ENCODE peak calls at places on chromosome 2, in five cellular contexts. G, S, U, C and J are unnamed samples.

GRCh38 chr2:70504750-70505149 is 48.9 kb downstream of the TGFA start:
- DNase-seq in G (no peak), S (no peak), U (no peak), C (no peak), J (no peak)

GRCh38 chr2:235270951-235271350 is 222.9 kb upstream of the AGAP1 start:
- DNase-seq in G (peak), S (no peak), U (peak), C (peak), J (peak)

GRCh38 chr2:98704499-98705332 is 26.2 kb downstream of the MGAT4A start:
- DNase-seq in G (no peak), S (no peak), U (no peak), C (no peak), J (no peak)

GRCh38 chr2:88818381-88818780 is 126.9 kb downstream of the RPIA start:
- DNase-seq in G (no peak), S (no peak), U (no peak), C (peak), J (no peak)

GRCh38 chr2:42809876-42810125 is 17.4 kb upstream of the HAAO start:
- DNase-seq in G (peak), S (peak), U (peak), C (peak), J (peak)

GRCh38 chr2:69356471-69356870 is 30.6 kb downstream of the GFPT1 start:
- DNase-seq in G (no peak), S (no peak), U (peak), C (no peak), J (no peak)

GRCh38 chr2:156334496-156335478 is 2.3 kb upstream of the NR4A2 start:
- DNase-seq in G (peak), S (peak), U (peak), C (peak), J (peak)

GRCh38 chr2:11305338-11305737 is 39.1 kb downstream of the ROCK2 start:
- DNase-seq in G (peak), S (no peak), U (peak), C (no peak), J (no peak)

GRCh38 chr2:78782196-78782595 is 243.3 kb upstream of the REG3G start:
- DNase-seq in G (no peak), S (no peak), U (no peak), C (no peak), J (no peak)

GRCh38 chr2:97957432-97958183 is 38.1 kb downstream of the TMEM131 start:
- DNase-seq in G (peak), S (no peak), U (no peak), C (peak), J (no peak)

GRCh38 chr2:175282300-175282699 is 100.8 kb upstream of the ATP5MC3 start:
- DNase-seq in G (peak), S (peak), U (peak), C (peak), J (peak)

GRCh38 chr2:119126650-119127049 is 31.9 kb downstream of the C1QL2 start:
- DNase-seq in G (no peak), S (peak), U (peak), C (peak), J (no peak)

GRCh38 chr2:46859482-46859881 is 56.1 kb downstream of the MCFD2 start:
- DNase-seq in G (no peak), S (no peak), U (no peak), C (no peak), J (no peak)

GRCh38 chr2:9333591-9334171 is 89.6 kb downstream of the ITGB1BP1 start:
- DNase-seq in G (peak), S (peak), U (peak), C (peak), J (peak)

GRCh38 chr2:64699712-64700111 is 46.0 kb upstream of the SERTAD2 start:
- DNase-seq in G (no peak), S (no peak), U (no peak), C (no peak), J (no peak)

GRCh38 chr2:60550151-60550983 is 3.1 kb downstream of the BCL11A start:
- DNase-seq in G (peak), S (peak), U (peak), C (peak), J (peak)

GRCh38 chr2:180289627-180290026 is 282.5 kb upstream of the CWC22 start:
- DNase-seq in G (no peak), S (no peak), U (no peak), C (no peak), J (no peak)

GRCh38 chr2:120600786-120601185 is 134.9 kb upstream of the GLI2 start:
- DNase-seq in G (no peak), S (no peak), U (no peak), C (no peak), J (no peak)

GRCh38 chr2:118557791-118558190 is 289.7 kb downstream of the EN1 start:
- DNase-seq in G (no peak), S (no peak), U (no peak), C (no peak), J (no peak)

GRCh38 chr2:96144481-96145027 is 686 bp downstream of the DUSP2 start:
- DNase-seq in G (no peak), S (no peak), U (no peak), C (no peak), J (no peak)

GRCh38 chr2:188050716-188051115 is 241.0 kb upstream of the GULP1 start:
- DNase-seq in G (no peak), S (no peak), U (peak), C (peak), J (peak)

GRCh38 chr2:204019572-204020501 is 83.3 kb downstream of the ICOS start:
- DNase-seq in G (peak), S (no peak), U (peak), C (peak), J (peak)

GRCh38 chr2:96819101-96819875 is 3.2 kb downstream of the CNNM3 start:
- DNase-seq in G (no peak), S (peak), U (no peak), C (no peak), J (no peak)

GRCh38 chr2:213766465-213766891 is 482.2 kb downstream of the SPAG16 start:
- DNase-seq in G (no peak), S (no peak), U (peak), C (peak), J (peak)

GRCh38 chr2:136422512-136422911 is 304.6 kb upstream of the CXCR4 start:
- DNase-seq in G (no peak), S (no peak), U (no peak), C (no peak), J (no peak)

GRCh38 chr2:173002751-173003541 is 72.7 kb upstream of the MAP3K20 start:
- DNase-seq in G (no peak), S (no peak), U (no peak), C (no peak), J (peak)

GRCh38 chr2:28552045-28552823 is 56.4 kb downstream of the PLB1 start:
- DNase-seq in G (peak), S (no peak), U (peak), C (peak), J (no peak)

GRCh38 chr2:4576075-4576474 is 872.7 kb downstream of the DCDC2C start:
- DNase-seq in G (no peak), S (no peak), U (no peak), C (no peak), J (no peak)

GRCh38 chr2:4585057-4585635 is 881.8 kb downstream of the DCDC2C start:
- DNase-seq in G (no peak), S (no peak), U (no peak), C (no peak), J (no peak)

DNA sequence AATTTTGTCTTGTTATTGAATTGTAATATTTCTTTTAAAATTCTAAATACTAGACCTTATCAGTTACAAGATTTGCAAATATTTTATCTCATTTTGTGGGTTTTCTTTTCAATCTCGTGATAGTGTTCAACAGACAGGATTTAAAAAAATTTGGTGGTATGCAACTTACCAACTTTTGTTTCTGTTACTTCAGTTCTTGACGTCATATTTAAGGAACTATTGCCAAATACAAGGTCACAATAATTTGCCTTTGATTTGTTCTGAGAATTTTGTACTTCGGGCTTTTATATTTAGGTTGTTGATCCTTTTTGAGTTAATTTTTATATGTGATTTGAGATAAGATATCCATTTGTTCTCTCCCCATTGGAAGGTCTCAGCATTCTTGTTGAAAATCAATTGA is 876.6 kb downstream of the DCDC2C start:
- DNase-seq in G (no peak), S (no peak), U (no peak), C (no peak), J (no peak)
- H3K9ac ChIP-seq in G (no peak), S (no peak), U (no peak), C (no peak), J (no peak)

GRCh38 chr2:216372761-216373291 is 543 bp upstream of the MARCHF4 start:
- DNase-seq in G (peak), S (no peak), U (peak), C (peak), J (peak)
- H3K4me3 ChIP-seq in G (peak), S (peak), U (peak), C (peak), J (peak)

DNA sequence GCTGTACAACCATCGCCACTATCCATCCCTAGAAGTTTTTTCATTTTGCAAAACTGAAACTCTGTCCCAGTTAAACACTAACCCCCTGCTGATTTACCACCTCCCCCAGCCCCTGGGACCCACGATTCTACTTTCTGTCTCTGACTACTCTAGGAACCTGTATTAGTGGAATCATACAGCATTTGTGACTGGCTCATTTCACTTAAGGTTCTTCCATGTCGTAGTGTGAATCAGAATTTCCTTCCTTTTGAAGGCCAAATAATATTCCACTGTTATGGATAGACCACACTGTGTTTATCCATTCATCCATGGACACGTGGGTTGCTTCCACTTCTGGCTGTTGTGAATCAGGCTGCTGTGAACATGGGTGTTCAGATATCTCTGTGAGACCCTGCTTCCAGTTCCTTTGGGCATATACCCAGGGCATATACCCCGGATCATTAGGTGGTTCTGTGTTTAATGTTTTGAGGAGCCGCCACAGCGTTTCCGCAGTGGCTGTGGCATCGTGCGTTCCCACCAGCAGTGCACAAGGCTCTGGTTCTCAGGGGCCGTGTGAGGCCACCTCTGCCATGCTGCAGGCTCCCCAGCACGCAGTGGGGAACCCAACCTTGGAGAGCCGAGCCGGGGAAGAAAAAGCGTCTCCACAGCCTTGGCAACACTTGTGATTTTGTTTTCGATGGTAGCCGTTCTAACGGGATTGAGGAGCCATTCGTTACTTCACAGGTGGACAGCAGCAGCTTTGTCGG is 10.1 kb downstream of the RAMP1 start:
- DNase-seq in G (no peak), S (no peak), U (no peak), C (no peak), J (no peak)
- H3K9ac ChIP-seq in G (no peak), S (no peak), U (no peak), C (no peak), J (no peak)

GRCh38 chr2:219483451-219484342 is 15.0 kb upstream of the GMPPA start:
- DNase-seq in G (no peak), S (no peak), U (no peak), C (no peak), J (no peak)
- H3K4me3 ChIP-seq in G (no peak), S (no peak), U (peak), C (no peak), J (peak)

DNA sequence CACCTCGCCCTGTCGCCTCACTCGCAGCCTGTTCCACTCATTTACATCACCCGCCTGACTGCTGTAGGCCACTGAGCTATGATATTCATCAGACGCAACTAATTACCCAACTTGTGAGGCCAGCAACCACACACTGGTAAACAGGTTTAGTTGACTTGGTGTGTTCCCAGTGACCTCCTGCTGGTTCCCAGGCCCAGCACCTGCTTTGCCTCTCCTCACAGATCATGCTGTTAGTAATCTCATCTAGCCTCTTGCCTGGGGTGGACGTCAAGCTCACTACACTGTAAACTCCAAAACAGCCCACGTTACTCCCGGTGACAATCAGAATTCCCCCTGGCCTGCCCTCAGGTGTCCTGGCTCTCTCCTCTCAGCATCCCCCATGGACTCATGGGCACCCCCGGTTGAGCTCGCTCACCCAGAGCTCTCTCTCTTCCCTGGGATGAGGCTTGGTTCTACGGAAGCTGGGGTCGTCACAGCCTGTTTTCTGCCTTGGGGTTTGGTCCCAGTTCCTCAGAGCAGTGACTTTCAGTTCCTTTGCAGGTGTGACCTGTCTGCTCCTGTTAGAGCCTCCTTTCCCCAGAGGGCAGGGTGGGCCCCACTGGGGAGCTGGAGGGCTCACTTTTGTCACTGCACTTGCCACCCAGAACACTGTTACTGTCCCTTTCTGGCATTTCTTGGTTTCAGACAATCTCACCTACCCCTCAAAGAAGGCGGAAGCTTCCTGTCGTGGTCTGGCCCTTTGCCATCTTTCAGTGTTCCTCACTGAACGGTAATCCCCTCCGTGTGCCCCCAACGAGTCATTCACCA is 40.3 kb downstream of the INPP5D start:
- DNase-seq in G (no peak), S (no peak), U (no peak), C (no peak), J (no peak)
- H3K9ac ChIP-seq in G (no peak), S (no peak), U (no peak), C (no peak), J (no peak)

GRCh38 chr2:68345129-68345875 is 19.8 kb upstream of the PLEK start:
- DNase-seq in G (peak), S (no peak), U (no peak), C (no peak), J (no peak)
- H3K4me3 ChIP-seq in G (no peak), S (no peak), U (no peak), C (no peak), J (no peak)

GRCh38 chr2:191155608-191156071 is 4.8 kb upstream of the STAT4 start:
- DNase-seq in G (peak), S (peak), U (peak), C (peak), J (peak)
- H3K9ac ChIP-seq in G (no peak), S (no peak), U (no peak), C (no peak), J (no peak)